ENCODE peak calls at places on chromosomes 2 and 18, in six cellular contexts. P is IMR-90, E is neuronal stem cell, U is H1, W is trophoblast cell, S is H9. A is an unnamed sample.

GRCh38 chr2:32005371-32005976 is 5.3 kb downstream of the MEMO1 start:
- DNase-seq in P (no peak), E (no peak), U (no peak), W (peak; percentile 73), S (no peak), A (no peak)

GRCh38 chr18:8703181-8703638 is 2.1 kb upstream of the MTCL1 start:
- DNase-seq in P (no peak), E (no peak), U (no peak), W (no peak), S (no peak), A (no peak)

GRCh38 chr2:158507141-158507540 is 50.4 kb downstream of the PKP4 start:
- DNase-seq in P (no peak), E (no peak), U (no peak), W (peak; percentile 56), S (no peak), A (no peak)

GRCh38 chr2:169736902-169737301 is 3.3 kb downstream of the KLHL23 start:
- DNase-seq in P (no peak), E (no peak), U (no peak), W (no peak), S (no peak), A (peak; percentile 39)

GRCh38 chr2:62765619-62766376 is 60.3 kb downstream of the EHBP1 start:
- DNase-seq in P (peak; percentile 35), E (no peak), U (no peak), W (no peak), S (no peak), A (peak; percentile 17)

GRCh38 chr2:68739261-68740183 is 4.9 kb downstream of the ARHGAP25 start:
- DNase-seq in P (no peak), E (no peak), U (no peak), W (no peak), S (no peak), A (no peak)

GRCh38 chr18:1663879-1664705 is 759.4 kb downstream of the ADCYAP1 start:
- DNase-seq in P (no peak), E (peak; percentile 39), U (peak; percentile 91), W (peak; percentile 75), S (peak; percentile 72), A (no peak)

GRCh38 chr2:96869281-96869823 is 528 bp downstream of the SEMA4C start:
- DNase-seq in P (peak; percentile 74), E (no peak), U (peak; percentile 71), W (peak; percentile 66), S (no peak), A (peak; percentile 83)

GRCh38 chr2:25286025-25286400 is 55.7 kb downstream of the DNMT3A start:
- DNase-seq in P (no peak), E (no peak), U (no peak), W (no peak), S (peak; percentile 68), A (no peak)

GRCh38 chr2:37090019-37090477 is 5.7 kb downstream of the GPATCH11 start:
- DNase-seq in P (no peak), E (no peak), U (no peak), W (no peak), S (no peak), A (no peak)

GRCh38 chr2:128219891-128220290 is 98.8 kb downstream of the HS6ST1 start:
- DNase-seq in P (no peak), E (no peak), U (no peak), W (peak; percentile 25), S (no peak), A (no peak)

GRCh38 chr2:95004702-95005101 is 20.8 kb upstream of the MAL start:
- DNase-seq in P (no peak), E (no peak), U (no peak), W (no peak), S (no peak), A (no peak)

GRCh38 chr18:65752625-65753325 is 2.0 kb downstream of the CDH7 start:
- DNase-seq in P (no peak), E (no peak), U (no peak), W (no peak), S (no peak), A (no peak)

GRCh38 chr18:75836516-75836915 is 409.0 kb upstream of the SMIM21 start:
- DNase-seq in P (no peak), E (no peak), U (no peak), W (no peak), S (no peak), A (no peak)

GRCh38 chr2:237671466-237672173 is 44.2 kb downstream of the LRRFIP1 start:
- DNase-seq in P (no peak), E (no peak), U (no peak), W (no peak), S (no peak), A (no peak)

GRCh38 chr18:43656547-43656946 is 379.3 kb upstream of the SYT4 start:
- DNase-seq in P (no peak), E (no peak), U (no peak), W (no peak), S (no peak), A (no peak)

GRCh38 chr18:2417861-2418610 is 153.3 kb downstream of the METTL4 start:
- DNase-seq in P (peak; percentile 41), E (no peak), U (no peak), W (no peak), S (no peak), A (no peak)

GRCh38 chr18:76932026-76932819 is 109.9 kb downstream of the ZNF236 start:
- DNase-seq in P (peak; percentile 92), E (no peak), U (no peak), W (no peak), S (no peak), A (no peak)

GRCh38 chr18:79576686-79577351 is 102.8 kb upstream of the CTDP1 start:
- DNase-seq in P (peak; percentile 46), E (no peak), U (peak; percentile 40), W (no peak), S (peak; percentile 19), A (no peak)

GRCh38 chr18:78776151-78776550 is 203.5 kb upstream of the SALL3 start:
- DNase-seq in P (no peak), E (no peak), U (no peak), W (no peak), S (no peak), A (no peak)

GRCh38 chr18:70462078-70462439 is 173.2 kb downstream of the SOCS6 start:
- DNase-seq in P (no peak), E (no peak), U (no peak), W (no peak), S (no peak), A (no peak)

GRCh38 chr2:235144291-235144690 is 192.5 kb downstream of the SH3BP4 start:
- DNase-seq in P (no peak), E (no peak), U (peak; percentile 17), W (no peak), S (peak; percentile 6), A (no peak)

GRCh38 chr2:191923652-191923997 is 76.7 kb upstream of the CAVIN2 start:
- DNase-seq in P (no peak), E (no peak), U (no peak), W (no peak), S (no peak), A (no peak)

GRCh38 chr18:48356909-48357631 is 52.1 kb downstream of the ZBTB7C start:
- DNase-seq in P (no peak), E (no peak), U (no peak), W (peak; percentile 51), S (peak; percentile 32), A (no peak)

GRCh38 chr2:233051241-233052149 is 8.6 kb upstream of the INPP5D start:
- DNase-seq in P (peak; percentile 24), E (no peak), U (peak; percentile 83), W (peak; percentile 71), S (peak; percentile 84), A (peak; percentile 13)

GRCh38 chr2:47309952-47310800 is 92.8 kb upstream of the MSH2 start:
- DNase-seq in P (peak; percentile 51), E (no peak), U (no peak), W (no peak), S (no peak), A (peak; percentile 60)

GRCh38 chr2:134677866-134678774 is 40.7 kb downstream of the TMEM163 start:
- DNase-seq in P (no peak), E (no peak), U (no peak), W (no peak), S (no peak), A (no peak)

GRCh38 chr2:119197529-119198266 is 25.9 kb upstream of the STEAP3 start:
- DNase-seq in P (peak; percentile 22), E (no peak), U (no peak), W (peak; percentile 66), S (no peak), A (peak; percentile 43)

GRCh38 chr2:119196301-119197124 is 27.1 kb upstream of the STEAP3 start:
- DNase-seq in P (no peak), E (no peak), U (no peak), W (peak; percentile 30), S (peak; percentile 53), A (no peak)

GRCh38 chr2:119198267-119198840 is 25.3 kb upstream of the STEAP3 start:
- DNase-seq in P (peak; percentile 41), E (no peak), U (no peak), W (peak; percentile 59), S (no peak), A (peak; percentile 43)

GRCh38 chr2:119195887-119196286 is 27.7 kb upstream of the STEAP3 start:
- DNase-seq in P (no peak), E (no peak), U (no peak), W (no peak), S (no peak), A (no peak)

GRCh38 chr2:119197125-119197403 is 26.6 kb upstream of the STEAP3 start:
- DNase-seq in P (no peak), E (no peak), U (no peak), W (no peak), S (no peak), A (no peak)
- H3K14ac ChIP-seq in P (no peak overlapping the region), E (no peak overlapping the region), U (no peak overlapping the region), W (no peak overlapping the region), S (no peak overlapping the region), A (no peak overlapping the region)

DNA sequence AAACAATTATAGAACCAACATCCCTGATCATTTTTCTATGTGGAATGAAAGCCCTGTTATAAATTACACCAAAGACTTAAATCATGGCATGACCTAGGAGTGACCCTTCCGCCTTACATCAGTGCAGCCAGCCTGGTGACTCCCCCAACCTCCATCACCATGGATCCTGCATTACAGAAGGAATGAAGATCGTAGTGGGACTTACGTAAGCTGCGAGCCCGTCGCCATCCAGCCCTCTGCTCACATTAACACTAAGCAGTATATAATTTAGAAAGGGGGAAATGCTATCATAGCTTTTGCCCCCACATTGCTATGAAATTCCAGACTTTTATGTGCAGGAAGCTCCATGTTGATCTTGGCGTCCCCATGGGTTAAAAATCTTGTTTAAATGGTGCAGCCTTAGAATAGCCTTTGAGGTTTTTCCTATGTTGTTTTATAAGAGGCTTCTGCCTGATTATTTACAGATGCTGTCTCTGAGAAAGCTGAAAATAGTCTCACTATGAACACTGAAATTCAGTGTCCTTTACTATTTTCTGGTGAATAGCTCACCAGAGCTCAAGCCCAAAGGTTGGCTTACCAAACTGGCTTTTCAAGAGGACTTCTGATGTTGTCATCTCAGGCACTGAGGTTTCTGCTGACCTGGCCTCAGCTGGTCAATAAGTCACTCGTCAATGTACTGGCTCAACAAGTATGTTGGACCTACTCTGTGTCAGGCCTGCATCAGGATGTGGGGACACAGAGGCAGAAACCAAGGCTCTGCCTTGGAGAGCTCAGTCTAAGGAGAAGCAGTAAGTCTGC is 76.2 kb downstream of the COLEC12 start:
- DNase-seq in P (no peak), E (no peak), U (no peak), W (no peak), S (no peak), A (no peak)
- H3K18ac ChIP-seq in P (peak overlapping the region; percentile 15), E (no peak overlapping the region), U (no peak overlapping the region), W (no peak overlapping the region), S (no peak overlapping the region), A (no peak overlapping the region)

GRCh38 chr2:59462418-59463197 is 1090.8 kb downstream of the BCL11A start:
- DNase-seq in P (no peak), E (no peak), U (no peak), W (no peak), S (no peak), A (no peak)
- H3K14ac ChIP-seq in P (no peak overlapping the region), E (no peak overlapping the region), U (no peak overlapping the region), W (no peak overlapping the region), S (no peak overlapping the region), A (no peak overlapping the region)

GRCh38 chr2:15979759-15980604 is 39.6 kb downstream of the MYCN start:
- DNase-seq in P (no peak), E (peak; percentile 38), U (no peak), W (peak; percentile 41), S (no peak), A (no peak)
- H3K18ac ChIP-seq in P (no peak overlapping the region), E (no peak overlapping the region), U (peak overlapping the region; percentile 93), W (no peak overlapping the region), S (no peak overlapping the region), A (no peak overlapping the region)

A was measured in mesenchymal stem cell.